ENCODE peak calls at places on chromosome 14, in seven cellular contexts. One of them, this sample, is unnamed.

GRCh38 chr14:57512221-57512620 is 18.6 kb upstream of the CCDC198 start:
- DNase-seq in neuronal stem cell: no peak
- DNase-seq in IMR-90: no peak
- DNase-seq in mesenchymal stem cell: no peak
- DNase-seq in mesendoderm: no peak
- DNase-seq in H9: no peak
- DNase-seq in H1: no peak
- DNase-seq in this sample: no peak

GRCh38 chr14:100155049-100155621 is 4.3 kb downstream of the DEGS2 start:
- DNase-seq in neuronal stem cell: no peak
- DNase-seq in IMR-90: no peak
- DNase-seq in mesenchymal stem cell: no peak
- DNase-seq in mesendoderm: peak
- DNase-seq in H9: peak
- DNase-seq in H1: peak
- DNase-seq in this sample: peak

GRCh38 chr14:35285168-35285990 is 6.8 kb upstream of the PSMA6 start:
- DNase-seq in neuronal stem cell: no peak
- DNase-seq in IMR-90: peak
- DNase-seq in mesenchymal stem cell: no peak
- DNase-seq in mesendoderm: no peak
- DNase-seq in H9: no peak
- DNase-seq in H1: no peak
- DNase-seq in this sample: peak

GRCh38 chr14:102831163-102831804 is 54.0 kb downstream of the TRAF3 start:
- DNase-seq in neuronal stem cell: no peak
- DNase-seq in IMR-90: no peak
- DNase-seq in mesenchymal stem cell: no peak
- DNase-seq in mesendoderm: no peak
- DNase-seq in H9: no peak
- DNase-seq in H1: no peak
- DNase-seq in this sample: no peak

GRCh38 chr14:56094063-56094462 is 24.1 kb upstream of the PELI2 start:
- DNase-seq in neuronal stem cell: no peak
- DNase-seq in IMR-90: no peak
- DNase-seq in mesenchymal stem cell: no peak
- DNase-seq in mesendoderm: no peak
- DNase-seq in H9: no peak
- DNase-seq in H1: no peak
- DNase-seq in this sample: no peak

GRCh38 chr14:54979039-54979438 is 47.9 kb downstream of the WDHD1 start:
- DNase-seq in neuronal stem cell: no peak
- DNase-seq in IMR-90: no peak
- DNase-seq in mesenchymal stem cell: no peak
- DNase-seq in mesendoderm: peak
- DNase-seq in H9: no peak
- DNase-seq in H1: no peak
- DNase-seq in this sample: no peak

GRCh38 chr14:100317897-100318808 is 5.0 kb upstream of the SLC25A47 start:
- DNase-seq in neuronal stem cell: no peak
- DNase-seq in IMR-90: peak
- DNase-seq in mesenchymal stem cell: peak
- DNase-seq in mesendoderm: peak
- DNase-seq in H9: peak
- DNase-seq in H1: peak
- DNase-seq in this sample: peak

GRCh38 chr14:101843665-101844064 is 82.2 kb downstream of the PPP2R5C start:
- DNase-seq in neuronal stem cell: no peak
- DNase-seq in IMR-90: no peak
- DNase-seq in mesenchymal stem cell: no peak
- DNase-seq in mesendoderm: peak
- DNase-seq in H9: no peak
- DNase-seq in H1: no peak
- DNase-seq in this sample: peak

GRCh38 chr14:102317564-102318248 is 1.8 kb upstream of the ZNF839 start:
- DNase-seq in neuronal stem cell: no peak
- DNase-seq in IMR-90: no peak
- DNase-seq in mesenchymal stem cell: no peak
- DNase-seq in mesendoderm: peak
- DNase-seq in H9: no peak
- DNase-seq in H1: no peak
- DNase-seq in this sample: peak

GRCh38 chr14:65010211-65010931 is 23.7 kb downstream of the FNTB start:
- DNase-seq in neuronal stem cell: no peak
- DNase-seq in IMR-90: no peak
- DNase-seq in mesenchymal stem cell: no peak
- DNase-seq in mesendoderm: no peak
- DNase-seq in H9: no peak
- DNase-seq in H1: no peak
- DNase-seq in this sample: no peak

GRCh38 chr14:95981939-95982338 is 57.2 kb upstream of the C14orf132 start:
- DNase-seq in neuronal stem cell: no peak
- DNase-seq in IMR-90: no peak
- DNase-seq in mesenchymal stem cell: no peak
- DNase-seq in mesendoderm: peak
- DNase-seq in H9: no peak
- DNase-seq in H1: no peak
- DNase-seq in this sample: no peak

GRCh38 chr14:94689218-94689984 is 77.2 kb downstream of the SERPINA3 start:
- DNase-seq in neuronal stem cell: peak
- DNase-seq in IMR-90: peak
- DNase-seq in mesenchymal stem cell: peak
- DNase-seq in mesendoderm: peak
- DNase-seq in H9: peak
- DNase-seq in H1: peak
- DNase-seq in this sample: peak

GRCh38 chr14:99131632-99132271 is 140.2 kb downstream of the BCL11B start:
- DNase-seq in neuronal stem cell: no peak
- DNase-seq in IMR-90: no peak
- DNase-seq in mesenchymal stem cell: no peak
- DNase-seq in mesendoderm: no peak
- DNase-seq in H9: no peak
- DNase-seq in H1: peak
- DNase-seq in this sample: no peak

GRCh38 chr14:75486317-75486716 is 36.0 kb upstream of the BATF start:
- DNase-seq in neuronal stem cell: no peak
- DNase-seq in IMR-90: no peak
- DNase-seq in mesenchymal stem cell: no peak
- DNase-seq in mesendoderm: no peak
- DNase-seq in H9: no peak
- DNase-seq in H1: no peak
- DNase-seq in this sample: no peak

GRCh38 chr14:34203271-34203722 is 252.4 kb upstream of the EGLN3 start:
- DNase-seq in neuronal stem cell: no peak
- DNase-seq in IMR-90: no peak
- DNase-seq in mesenchymal stem cell: no peak
- DNase-seq in mesendoderm: no peak
- DNase-seq in H9: no peak
- DNase-seq in H1: no peak
- DNase-seq in this sample: peak

GRCh38 chr14:24940213-24940783 is 109.6 kb downstream of the STXBP6 start:
- DNase-seq in neuronal stem cell: no peak
- DNase-seq in IMR-90: no peak
- DNase-seq in mesenchymal stem cell: no peak
- DNase-seq in mesendoderm: no peak
- DNase-seq in H9: no peak
- DNase-seq in H1: no peak
- DNase-seq in this sample: no peak

GRCh38 chr14:76576047-76576741 is 185.1 kb upstream of the VASH1 start:
- DNase-seq in neuronal stem cell: no peak
- DNase-seq in IMR-90: peak
- DNase-seq in mesenchymal stem cell: no peak
- DNase-seq in mesendoderm: no peak
- DNase-seq in H9: no peak
- DNase-seq in H1: no peak
- DNase-seq in this sample: peak

GRCh38 chr14:56150645-56151345 is 32.6 kb downstream of the PELI2 start:
- DNase-seq in neuronal stem cell: no peak
- DNase-seq in IMR-90: no peak
- DNase-seq in mesenchymal stem cell: no peak
- DNase-seq in mesendoderm: peak
- DNase-seq in H9: no peak
- DNase-seq in H1: no peak
- DNase-seq in this sample: no peak

GRCh38 chr14:75636100-75636692 is 24.5 kb downstream of the ERG28 start:
- DNase-seq in neuronal stem cell: no peak
- DNase-seq in IMR-90: peak
- DNase-seq in mesenchymal stem cell: peak
- DNase-seq in mesendoderm: peak
- DNase-seq in H9: peak
- DNase-seq in H1: no peak
- DNase-seq in this sample: no peak

GRCh38 chr14:75264036-75264435 is 14.6 kb upstream of the FOS start:
- DNase-seq in neuronal stem cell: no peak
- DNase-seq in IMR-90: no peak
- DNase-seq in mesenchymal stem cell: no peak
- DNase-seq in mesendoderm: no peak
- DNase-seq in H9: no peak
- DNase-seq in H1: no peak
- DNase-seq in this sample: peak

GRCh38 chr14:67857778-67858350 is 38.3 kb downstream of the RAD51B start:
- DNase-seq in neuronal stem cell: no peak
- DNase-seq in IMR-90: no peak
- DNase-seq in mesenchymal stem cell: no peak
- DNase-seq in mesendoderm: no peak
- DNase-seq in H9: peak
- DNase-seq in H1: no peak
- DNase-seq in this sample: no peak

GRCh38 chr14:54818201-54819133 is 84.2 kb downstream of the GCH1 start:
- DNase-seq in neuronal stem cell: no peak
- DNase-seq in IMR-90: peak
- DNase-seq in mesenchymal stem cell: peak
- DNase-seq in mesendoderm: peak
- DNase-seq in H9: peak
- DNase-seq in H1: no peak
- DNase-seq in this sample: peak

GRCh38 chr14:69994002-69994401 is 114.8 kb downstream of the SMOC1 start:
- DNase-seq in neuronal stem cell: no peak
- DNase-seq in IMR-90: peak
- DNase-seq in mesenchymal stem cell: no peak
- DNase-seq in mesendoderm: no peak
- DNase-seq in H9: no peak
- DNase-seq in H1: no peak
- DNase-seq in this sample: no peak

GRCh38 chr14:33282811-33283210 is 344.1 kb downstream of the NPAS3 start:
- DNase-seq in neuronal stem cell: no peak
- DNase-seq in IMR-90: no peak
- DNase-seq in mesenchymal stem cell: no peak
- DNase-seq in mesendoderm: no peak
- DNase-seq in H9: no peak
- DNase-seq in H1: no peak
- DNase-seq in this sample: peak

GRCh38 chr14:102205560-102205959 is 65.9 kb downstream of the WDR20 start:
- DNase-seq in neuronal stem cell: no peak
- DNase-seq in IMR-90: no peak
- DNase-seq in mesenchymal stem cell: no peak
- DNase-seq in mesendoderm: no peak
- DNase-seq in H9: no peak
- DNase-seq in H1: no peak
- DNase-seq in this sample: no peak

GRCh38 chr14:100147181-100147631 is 12.2 kb downstream of the DEGS2 start:
- DNase-seq in neuronal stem cell: no peak
- DNase-seq in IMR-90: no peak
- DNase-seq in mesenchymal stem cell: no peak
- DNase-seq in mesendoderm: no peak
- DNase-seq in H9: no peak
- DNase-seq in H1: no peak
- DNase-seq in this sample: no peak

GRCh38 chr14:96212896-96213295 is 8.3 kb downstream of the BDKRB2 start:
- DNase-seq in neuronal stem cell: no peak
- DNase-seq in IMR-90: no peak
- DNase-seq in mesenchymal stem cell: no peak
- DNase-seq in mesendoderm: no peak
- DNase-seq in H9: no peak
- DNase-seq in H1: no peak
- DNase-seq in this sample: no peak

GRCh38 chr14:62501021-62501750 is 544.1 kb downstream of the KCNH5 start:
- DNase-seq in neuronal stem cell: no peak
- DNase-seq in IMR-90: no peak
- DNase-seq in mesenchymal stem cell: no peak
- DNase-seq in mesendoderm: no peak
- DNase-seq in H9: no peak
- DNase-seq in H1: no peak
- DNase-seq in this sample: no peak

DNA sequence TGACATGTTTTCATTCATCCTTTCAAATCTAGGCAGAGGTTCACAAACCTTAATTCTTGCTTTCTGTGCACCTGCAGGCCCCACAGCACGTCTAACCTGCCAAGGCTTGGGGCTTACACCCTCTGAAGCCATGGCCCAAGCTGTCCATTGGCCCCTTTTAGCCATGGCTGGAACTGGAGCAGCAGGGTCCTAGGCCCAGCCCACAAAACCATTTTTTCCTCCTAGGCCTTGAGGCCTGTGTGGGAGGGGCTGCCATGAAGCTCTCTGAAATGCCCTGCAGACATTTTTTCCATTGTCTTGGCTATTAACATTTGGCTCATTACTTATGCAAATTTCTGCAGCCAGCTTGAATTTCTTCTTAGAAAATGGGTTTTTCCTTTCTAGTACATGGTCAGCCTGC is 547.5 kb downstream of the KCNH5 start:
- DNase-seq in neuronal stem cell: no peak
- DNase-seq in IMR-90: no peak
- DNase-seq in mesenchymal stem cell: no peak
- DNase-seq in mesendoderm: peak
- DNase-seq in H9: no peak
- DNase-seq in H1: no peak
- DNase-seq in this sample: no peak
- H4K8ac ChIP-seq in neuronal stem cell: no peak
- H4K8ac ChIP-seq in IMR-90: no peak
- H4K8ac ChIP-seq in mesenchymal stem cell: no peak
- H4K8ac ChIP-seq in mesendoderm: no peak
- H4K8ac ChIP-seq in H9: no peak
- H4K8ac ChIP-seq in H1: no peak
- H4K8ac ChIP-seq in this sample: no peak

GRCh38 chr14:50121506-50121905 is 5.1 kb upstream of the VCPKMT start:
- DNase-seq in neuronal stem cell: no peak
- DNase-seq in IMR-90: no peak
- DNase-seq in mesenchymal stem cell: no peak
- DNase-seq in mesendoderm: no peak
- DNase-seq in H9: no peak
- DNase-seq in H1: no peak
- DNase-seq in this sample: no peak
- H4K8ac ChIP-seq in neuronal stem cell: no peak
- H4K8ac ChIP-seq in IMR-90: no peak
- H4K8ac ChIP-seq in mesenchymal stem cell: no peak
- H4K8ac ChIP-seq in mesendoderm: no peak
- H4K8ac ChIP-seq in H9: no peak
- H4K8ac ChIP-seq in H1: no peak
- H4K8ac ChIP-seq in this sample: no peak

GRCh38 chr14:81329640-81330385 is 70.3 kb downstream of the STON2 start:
- DNase-seq in neuronal stem cell: no peak
- DNase-seq in IMR-90: no peak
- DNase-seq in mesenchymal stem cell: no peak
- DNase-seq in mesendoderm: no peak
- DNase-seq in H9: no peak
- DNase-seq in H1: no peak
- DNase-seq in this sample: no peak
- H4K8ac ChIP-seq in neuronal stem cell: no peak
- H4K8ac ChIP-seq in IMR-90: no peak
- H4K8ac ChIP-seq in mesenchymal stem cell: no peak
- H4K8ac ChIP-seq in mesendoderm: no peak
- H4K8ac ChIP-seq in H9: no peak
- H4K8ac ChIP-seq in H1: no peak
- H4K8ac ChIP-seq in this sample: no peak

GRCh38 chr14:22883191-22883976 is at the start of gene REM2:
- DNase-seq in neuronal stem cell: no peak
- DNase-seq in IMR-90: no peak
- DNase-seq in mesenchymal stem cell: no peak
- DNase-seq in mesendoderm: peak
- DNase-seq in H9: peak
- DNase-seq in H1: peak
- DNase-seq in this sample: no peak
- H4K8ac ChIP-seq in neuronal stem cell: peak
- H4K8ac ChIP-seq in IMR-90: no peak
- H4K8ac ChIP-seq in mesenchymal stem cell: peak
- H4K8ac ChIP-seq in mesendoderm: no peak
- H4K8ac ChIP-seq in H9: no peak
- H4K8ac ChIP-seq in H1: peak
- H4K8ac ChIP-seq in this sample: peak

This sample was measured in trophoblast cell.